ENCODE peak calls at places on chromosomes 11 and 22, in six cellular contexts. Q, P, Y, Z, L and T are unnamed samples.
A peak's percentile ranks its signal among the peaks of the same experiment; 100 is the strongest.

GRCh38 chr11:12200359-12201015 is 90.1 kb downstream of the MICAL2 start:
- DNase-seq in L (peak; percentile 64), Z (no peak), Y (peak; percentile 83), P (no peak), Q (peak; percentile 55), T (peak; percentile 63)

GRCh38 chr11:199782-200181 is 6.9 kb downstream of the SCGB1C1 start:
- DNase-seq in P (peak; percentile 23), Z (no peak), L (no peak), Y (no peak), Q (no peak), T (no peak)

GRCh38 chr11:126039485-126040271 is 23.0 kb downstream of the CDON start:
- DNase-seq in P (no peak), Q (no peak), Z (no peak), Y (peak; percentile 5), L (no peak), T (no peak)

GRCh38 chr22:48147831-48148230 is 1385.4 kb downstream of the TBC1D22A start:
- DNase-seq in P (no peak), Y (no peak), Q (no peak), L (no peak), Z (no peak), T (no peak)

GRCh38 chr11:61697764-61698163 is 17.6 kb downstream of the DAGLA start:
- DNase-seq in P (no peak), Q (no peak), Z (no peak), Y (no peak), L (no peak), T (no peak)

GRCh38 chr11:124174001-124174400 is 9.1 kb upstream of the OR10D3 start:
- DNase-seq in Q (no peak), L (no peak), Z (no peak), Y (peak; percentile 64), P (no peak), T (no peak)

GRCh38 chr11:97269527-97269926 is 879.7 kb downstream of the JRKL start:
- DNase-seq in Q (no peak), P (no peak), Y (no peak), Z (no peak), L (no peak), T (no peak)

GRCh38 chr11:1140642-1141490 is 16.9 kb upstream of the MUC5AC start:
- DNase-seq in Y (no peak), Q (no peak), P (no peak), Z (no peak), L (no peak), T (no peak)

GRCh38 chr22:24418786-24419479 is 8.5 kb upstream of the ADORA2A start:
- DNase-seq in Q (no peak), L (no peak), Y (no peak), Z (no peak), P (no peak), T (no peak)

GRCh38 chr11:111303476-111303875 is 5.1 kb downstream of the POU2AF3 start:
- DNase-seq in Z (no peak), L (no peak), Y (no peak), P (no peak), Q (no peak), T (peak; percentile 81)

GRCh38 chr11:122706689-122707088 is 51.2 kb downstream of the UBASH3B start:
- DNase-seq in P (no peak), Q (no peak), L (no peak), Z (no peak), Y (peak; percentile 87), T (no peak)

GRCh38 chr11:73198677-73199076 is 19.4 kb upstream of the P2RY2 start:
- DNase-seq in Z (no peak), Q (no peak), Y (no peak), P (no peak), L (no peak), T (no peak)

GRCh38 chr11:75654314-75654713 is 14.5 kb downstream of the MAP6 start:
- DNase-seq in Y (peak; percentile 84), Q (no peak), P (no peak), L (no peak), Z (no peak), T (no peak)

GRCh38 chr11:18314794-18315523 is 7.0 kb downstream of the HPS5 start:
- DNase-seq in P (no peak), Q (no peak), Y (no peak), Z (no peak), L (no peak), T (no peak)

GRCh38 chr11:70671083-70671482 is 272.8 kb downstream of the CTTN start:
- DNase-seq in Y (no peak), L (no peak), P (no peak), Z (no peak), Q (no peak), T (no peak)

GRCh38 chr11:128509990-128510389 is 77.4 kb downstream of the ETS1 start:
- DNase-seq in Y (peak; percentile 79), L (no peak), Z (no peak), Q (no peak), P (no peak), T (no peak)

GRCh38 chr22:18063311-18063710 is 14.5 kb upstream of the PEX26 start:
- DNase-seq in P (no peak), Q (no peak), Y (no peak), L (no peak), Z (no peak), T (no peak)

GRCh38 chr11:102317099-102317767 is at the start of gene BIRC3:
- DNase-seq in Z (peak; percentile 61), P (peak; percentile 78), Y (peak; percentile 98), Q (peak; percentile 83), L (peak; percentile 82), T (peak; percentile 87)

GRCh38 chr22:39946571-39947407 is 13.4 kb upstream of the TMA7B start:
- DNase-seq in L (no peak), Z (no peak), P (no peak), Q (no peak), Y (no peak), T (peak; percentile 40)

DNA sequence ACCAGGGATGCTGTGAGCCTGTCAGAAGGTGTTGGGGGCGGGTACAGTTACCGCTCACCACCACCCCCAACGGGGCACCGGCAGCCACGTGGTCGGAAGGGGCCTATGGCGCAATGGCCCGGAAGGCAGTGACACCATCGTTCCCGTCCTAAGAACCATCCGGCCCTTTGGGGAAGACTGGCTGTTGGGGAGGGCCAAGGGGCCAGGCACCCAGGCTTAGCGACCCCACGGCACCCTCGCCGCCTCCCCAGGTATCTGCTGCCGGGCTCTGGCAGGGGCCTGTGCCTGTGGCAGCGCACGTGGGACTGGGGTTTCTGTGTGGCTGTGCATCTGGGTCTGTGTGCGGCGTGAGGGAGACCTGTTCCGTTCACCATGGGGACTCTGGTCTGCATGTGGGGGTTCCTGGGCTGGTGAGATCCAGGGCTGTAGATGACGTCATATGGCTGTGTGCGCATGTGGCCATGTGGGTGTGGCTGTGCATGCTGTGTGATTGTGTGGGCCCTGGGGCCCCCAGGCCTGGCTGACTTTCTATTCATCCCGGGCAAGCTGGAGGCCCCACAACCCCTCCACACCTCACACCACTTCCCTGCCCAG is 703 bp downstream of the OSM start:
- DNase-seq in L (peak; percentile 70), P (no peak), Y (no peak), Q (no peak), Z (no peak), T (no peak)
- TF ChIP-seq POLR2A in L (no peak), P (no peak), Y (no peak), Q (no peak), Z (no peak), T (peak; percentile 14)

DNA sequence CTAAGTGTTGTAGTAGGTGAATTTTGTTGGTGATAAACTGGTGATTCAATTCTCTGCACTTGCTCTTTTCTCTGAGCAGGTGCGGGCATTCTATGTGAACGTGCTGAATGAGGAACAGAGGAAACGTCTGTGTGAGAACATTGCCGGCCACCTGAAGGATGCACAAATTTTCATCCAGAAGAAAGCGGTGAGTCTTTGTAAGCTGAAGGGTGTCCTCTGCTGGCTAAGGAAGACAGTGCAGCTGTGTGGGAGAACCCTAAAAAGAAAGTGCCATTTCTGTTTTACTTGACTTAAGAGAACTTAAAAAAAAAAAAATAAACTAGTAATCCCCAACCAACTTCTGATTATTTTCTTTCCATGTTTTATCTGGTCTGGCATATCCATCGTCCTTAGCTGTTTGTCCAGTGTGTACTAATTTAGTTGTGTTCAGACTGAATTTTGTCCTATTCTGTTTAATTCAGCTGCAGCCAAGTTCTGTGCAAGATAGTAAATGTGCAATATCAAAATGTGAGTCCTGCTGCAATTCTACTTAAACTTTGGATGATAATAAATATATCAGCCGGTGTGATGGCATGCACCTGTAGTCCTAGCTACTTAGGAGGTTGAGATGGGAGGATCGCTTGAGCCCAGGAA is 29.6 kb downstream of the CAT start:
- DNase-seq in Q (no peak), Z (no peak), Y (peak; percentile 14), L (no peak), P (no peak), T (peak; percentile 13)
- TF ChIP-seq CTCF in Q (peak; percentile 23), Z (no peak), Y (peak; percentile 46), L (peak; percentile 40), P (no peak), T (peak; percentile 41)

GRCh38 chr22:43142881-43143562 is at the start of gene MCAT:
- DNase-seq in Y (peak; percentile 68), P (peak; percentile 82), Z (peak; percentile 74), L (peak; percentile 90), Q (peak; percentile 75), T (peak; percentile 75)
- TF ChIP-seq POLR2A in Y (peak; percentile 34), P (peak; percentile 56), Z (no peak), L (peak; percentile 55), Q (peak; percentile 51), T (peak; percentile 57)

GRCh38 chr11:50423208-50423607 is 390.5 kb downstream of the OR4C45 start:
- DNase-seq in Z (no peak), Q (no peak), Y (no peak), P (no peak), L (no peak), T (no peak)
- TF ChIP-seq CTCF in Z (no peak), Q (no peak), Y (peak; percentile 10), P (no peak), L (no peak), T (no peak)

DNA sequence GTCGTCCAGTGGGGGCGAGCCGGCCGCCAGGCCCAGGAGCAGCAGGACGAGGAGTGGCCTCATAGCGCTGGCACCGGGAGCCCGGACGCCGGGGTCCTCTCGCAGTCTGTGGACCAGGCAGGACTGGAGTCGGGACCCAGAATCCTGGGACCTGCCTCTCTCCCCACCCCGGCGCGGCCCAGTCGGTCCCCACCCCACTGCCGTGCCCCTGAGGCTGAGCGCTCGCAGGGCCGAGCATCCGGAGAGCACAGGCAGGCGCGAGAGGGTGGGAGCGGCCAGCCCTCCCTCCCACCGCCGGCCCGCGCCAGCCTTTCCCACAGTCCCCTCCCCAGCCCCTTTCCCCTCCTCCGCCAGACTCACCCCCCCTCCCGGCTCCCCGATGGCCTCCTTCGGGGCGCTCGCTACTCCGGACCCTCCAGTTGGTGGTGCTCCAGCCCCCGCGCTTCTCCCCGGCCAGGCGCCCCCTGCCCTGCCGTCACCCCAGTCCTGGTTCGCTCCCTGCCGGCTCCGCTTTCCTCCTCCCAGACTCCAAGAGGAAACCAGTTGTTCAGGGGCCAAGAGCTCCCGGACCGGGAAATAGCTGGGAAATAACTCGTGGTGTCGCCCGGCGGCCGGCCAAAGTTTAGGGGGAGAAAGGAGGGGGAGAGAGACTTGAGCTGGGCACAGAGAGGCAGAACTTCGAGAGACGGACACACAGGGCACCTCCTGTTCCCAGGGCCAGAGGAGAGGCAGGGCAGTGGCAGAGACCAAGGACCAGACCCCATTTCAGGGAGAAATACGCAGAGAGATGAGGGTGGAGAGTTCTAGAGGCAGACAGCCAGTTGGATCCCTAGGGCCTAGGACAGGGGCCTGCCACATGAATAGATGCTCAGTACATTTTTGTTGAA is at the start of gene C1QTNF5:
- DNase-seq in L (peak; percentile 92), Q (peak; percentile 90), Y (peak; percentile 57), Z (peak; percentile 76), P (peak; percentile 85), T (peak; percentile 67)
- TF ChIP-seq POLR2A in L (peak; percentile 29), Q (peak; percentile 46), Y (no peak), Z (no peak), P (peak; percentile 12), T (peak; percentile 24)

GRCh38 chr22:27715078-27715477 is 86.5 kb downstream of the MN1 start:
- DNase-seq in Z (no peak), Q (no peak), Y (no peak), P (no peak), L (no peak), T (no peak)
- TF ChIP-seq CTCF in Z (peak; percentile 35), Q (no peak), Y (peak; percentile 18), P (no peak), L (no peak), T (peak; percentile 22)